ENCODE peak calls at places on chromosomes 3 and 15, in eight cellular contexts. B is heart left ventricle, Z is cardiac muscle cell, K is Peyer's patch, G is right cardiac atrium, E is left lung, A is tibial artery, Q is SJCRH30. H is an unnamed sample. For H3K4me1, the result is how much of the 10 kb centered on the place peaks cover.

GRCh38 chr3:188047536-188047935 is 106.4 kb upstream of the LPP start:
- DNase-seq in K (no peak), E (no peak), Q (no peak), A (no peak), B (no peak), Z (no peak), G (no peak), H (no peak)

GRCh38 chr15:67839358-67839928 is 402 bp downstream of the RNU6-1 start:
- DNase-seq in K (peak), Q (peak), B (no peak), Z (no peak), E (no peak), G (no peak), A (peak), H (peak)

GRCh38 chr3:174397848-174398247 is 461.3 kb upstream of the NAALADL2 start:
- DNase-seq in A (no peak), E (no peak), B (no peak), K (no peak), Z (peak), G (no peak), Q (no peak), H (no peak)

GRCh38 chr15:41262571-41262970 is 31.5 kb downstream of the CHP1 start:
- DNase-seq in Q (no peak), A (no peak), E (no peak), B (no peak), K (no peak), Z (no peak), G (no peak), H (no peak)

GRCh38 chr15:42723068-42723467 is 13.9 kb downstream of the CDAN1 start:
- DNase-seq in B (no peak), A (no peak), Z (no peak), G (no peak), E (no peak), K (no peak), Q (no peak), H (no peak)

GRCh38 chr3:117898722-117899121 is 1135.9 kb downstream of the IGSF11 start:
- DNase-seq in Q (no peak), G (no peak), E (no peak), A (no peak), Z (no peak), K (no peak), B (no peak), H (no peak)

GRCh38 chr15:38069001-38069400 is 134.6 kb downstream of the TMCO5A start:
- DNase-seq in Q (peak), G (no peak), E (no peak), K (no peak), B (peak), Z (no peak), A (no peak), H (peak)

GRCh38 chr3:66572938-66573710 is 72.3 kb upstream of the LRIG1 start:
- DNase-seq in K (no peak), G (no peak), Q (no peak), B (no peak), A (no peak), Z (peak), E (no peak), H (peak)

GRCh38 chr3:120203016-120203415 is 82.0 kb downstream of the GPR156 start:
- DNase-seq in Z (no peak), G (no peak), A (no peak), B (peak), Q (no peak), K (no peak), E (no peak), H (no peak)

GRCh38 chr3:50575372-50575771 is 6.0 kb downstream of the HEMK1 start:
- DNase-seq in K (no peak), G (no peak), E (no peak), A (no peak), Z (no peak), Q (no peak), B (no peak), H (no peak)

GRCh38 chr3:177338697-177339219 is 141.5 kb upstream of the TBL1XR1 start:
- DNase-seq in E (no peak), A (no peak), Z (no peak), K (no peak), Q (no peak), G (peak), B (no peak), H (no peak)

GRCh38 chr3:30135190-30135589 is 471.2 kb upstream of the TGFBR2 start:
- DNase-seq in K (no peak), G (peak), A (no peak), E (no peak), B (no peak), Z (no peak), Q (no peak), H (no peak)

GRCh38 chr15:36334059-36334458 is 245.4 kb upstream of the CDIN1 start:
- DNase-seq in E (no peak), K (no peak), B (no peak), G (no peak), A (no peak), Q (no peak), Z (peak), H (no peak)

GRCh38 chr3:4978966-4979400 is 254 bp upstream of the BHLHE40 start:
- DNase-seq in B (peak), Z (peak), G (peak), K (peak), E (peak), Q (peak), A (peak), H (peak)

GRCh38 chr3:138452491-138452890 is 18.1 kb downstream of the ESYT3 start:
- DNase-seq in B (peak), Q (no peak), Z (no peak), E (no peak), K (no peak), G (no peak), A (peak), H (no peak)

GRCh38 chr3:117128876-117129275 is 419.3 kb downstream of the TUSC7 start:
- DNase-seq in K (no peak), G (no peak), B (no peak), Z (no peak), E (no peak), A (no peak), Q (no peak), H (no peak)

GRCh38 chr15:25862087-25862468 is 1.0 kb downstream of the ATP10A start:
- DNase-seq in K (no peak), Z (no peak), E (peak), G (peak), B (no peak), Q (no peak), A (peak), H (no peak)
- H3K4me3 ChIP-seq in K (peak), Z (no peak), E (peak), G (peak), B (peak), Q (peak), A (peak), H (no peak)

DNA sequence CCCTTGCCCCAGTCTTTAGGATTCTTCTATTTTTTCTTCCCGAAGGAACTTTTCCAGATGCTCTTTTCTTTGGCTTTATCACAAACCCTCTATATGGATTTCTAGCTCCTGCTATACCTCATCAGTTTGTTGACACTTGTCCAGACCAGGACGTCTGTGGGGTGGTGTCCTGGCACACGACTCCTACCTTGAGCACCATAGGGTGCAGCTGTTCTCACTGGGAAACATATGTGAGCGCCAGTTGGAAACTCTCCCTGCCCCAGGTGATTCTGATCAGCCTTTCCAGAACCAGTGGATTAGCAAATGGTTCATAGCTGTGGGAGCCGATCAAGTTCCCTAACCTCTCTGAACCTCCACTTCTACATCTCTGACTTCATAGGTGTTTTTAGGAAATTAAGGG is 40.6 kb upstream of the USP3 start:
- DNase-seq in Z (no peak), K (no peak), E (no peak), B (no peak), G (no peak), A (no peak), Q (no peak), H (no peak)
- H3K4me1 ChIP-seq in Z (under half), K (under half), E (under half), B (under half), G (under half), A (under half), Q (under half), H (under half)

GRCh38 chr3:43194490-43195115 is 88.7 kb upstream of the POMGNT2 start:
- DNase-seq in G (no peak), E (no peak), K (peak), Z (no peak), B (no peak), Q (no peak), A (no peak), H (no peak)
- H3K4me3 ChIP-seq in G (no peak), E (no peak), K (no peak), Z (no peak), B (no peak), Q (no peak), A (no peak), H (no peak)

DNA sequence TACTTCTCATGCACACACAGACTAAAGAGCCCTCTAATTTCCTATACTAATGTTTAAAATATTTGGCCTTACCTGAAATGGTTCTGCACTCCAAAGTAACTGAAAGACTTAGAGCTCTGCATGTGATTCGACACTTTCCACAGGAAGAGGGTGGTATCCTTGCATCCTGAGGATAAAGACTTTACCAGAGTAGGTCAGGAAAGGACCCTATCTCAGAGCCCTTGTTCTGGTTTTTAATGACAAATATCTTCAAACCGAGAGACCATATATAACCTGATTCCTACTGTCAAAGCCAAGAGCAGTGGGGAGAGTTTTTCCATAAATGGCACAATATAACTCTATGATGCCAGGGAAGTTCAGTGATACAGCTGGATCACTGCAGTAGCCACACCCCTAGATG is at the start of gene GP5:
- DNase-seq in A (no peak), Z (no peak), G (no peak), E (no peak), B (no peak), Q (no peak), K (no peak), H (no peak)
- H3K4me1 ChIP-seq in A (under half), Z (under half), G (under half), E (under half), B (under half), Q (under half), K (under half), H (under half)

GRCh38 chr15:45635763-45636292 is 999 bp downstream of the SQOR start:
- DNase-seq in Q (no peak), E (no peak), G (no peak), B (no peak), K (no peak), Z (no peak), A (no peak), H (no peak)

GRCh38 chr15:45635191-45635638 is 386 bp downstream of the SQOR start:
- DNase-seq in Z (peak), B (peak), G (peak), A (peak), Q (peak), K (peak), E (peak), H (peak)

GRCh38 chr15:45634442-45635190 is at the start of gene SQOR:
- DNase-seq in Z (peak), G (peak), Q (peak), A (peak), B (peak), K (peak), E (peak), H (peak)

GRCh38 chr15:45638641-45639040 is 3.8 kb downstream of the SQOR start:
- DNase-seq in K (no peak), A (no peak), Z (no peak), E (no peak), G (no peak), Q (no peak), B (no peak), H (no peak)

GRCh38 chr15:45637552-45638033 is 2.8 kb downstream of the SQOR start:
- DNase-seq in Z (no peak), G (peak), K (no peak), A (no peak), B (peak), Q (peak), E (no peak), H (no peak)
- H3K4me3 ChIP-seq in Z (no peak), G (peak), K (peak), A (peak), B (peak), Q (peak), E (no peak), H (no peak)

GRCh38 chr15:52040167-52040900 is 21.3 kb downstream of the MAPK6 start:
- DNase-seq in Q (no peak), K (no peak), B (no peak), E (no peak), G (no peak), A (no peak), Z (peak), H (no peak)
- H3K4me1 ChIP-seq in Q (under half), K (under half), B (under half), E (under half), G (under half), A (under half), Z (under half), H (under half)

GRCh38 chr3:46881819-46882376 is 4.4 kb downstream of the PTH1R start:
- DNase-seq in E (no peak), B (peak), A (no peak), G (peak), Q (no peak), K (no peak), Z (peak), H (no peak)
- H3K4me3 ChIP-seq in E (peak), B (peak), A (peak), G (peak), Q (peak), K (peak), Z (peak), H (no peak)

GRCh38 chr3:182413682-182414081 is 379.6 kb upstream of the ATP11B start:
- DNase-seq in E (no peak), B (no peak), A (no peak), Z (no peak), Q (no peak), G (no peak), K (no peak), H (no peak)
- H3K4me1 ChIP-seq in E (under half), B (under half), A (under half), Z (under half), Q (under half), G (under half), K (under half), H (under half)

H was measured in BE2C.